ENCODE peak calls at places on chromosomes 3 and 15, in ten cellular contexts. L is CD8-positive, alpha-beta memory T cell; S is right atrium auricular region; Y is right cardiac atrium; G is mammary epithelial cell; V is lower lobe of right lung; Q is upper lobe of right lung; D is neuronal stem cell; J is PC-3; P is NT2/D1. O is an unnamed sample.

GRCh38 chr15:63891079-63891762 is 57.5 kb upstream of the HERC1 start:
- DNase-seq in D (peak; percentile 80), J (peak; percentile 81), Q (peak; percentile 87), G (peak; percentile 60), P (peak; percentile 77), S (peak; percentile 89), Y (peak; percentile 90), L (peak; percentile 62), V (peak; percentile 85), O (no peak)

GRCh38 chr15:26889298-26889898 is 22.5 kb downstream of the GABRA5 start:
- DNase-seq in Y (no peak), V (no peak), G (peak; percentile 31), Q (no peak), J (peak; percentile 83), D (peak; percentile 77), S (no peak), P (peak; percentile 51), L (no peak), O (no peak)

GRCh38 chr3:179071161-179071568 is 444 bp downstream of the ZMAT3 start:
- DNase-seq in S (no peak), Y (no peak), J (peak; percentile 38), G (peak; percentile 78), Q (no peak), V (no peak), D (no peak), P (no peak), L (peak; percentile 48), O (peak; percentile 52)

GRCh38 chr3:108223928-108224327 is 1.7 kb upstream of the IFT57 start:
- DNase-seq in V (no peak), Q (no peak), P (no peak), Y (no peak), S (no peak), D (no peak), J (no peak), L (no peak), G (no peak), O (no peak)

GRCh38 chr3:133466531-133467386 is 66.9 kb downstream of the BFSP2 start:
- DNase-seq in P (no peak), G (no peak), L (no peak), J (no peak), Y (no peak), D (no peak), Q (no peak), S (no peak), V (no peak), O (no peak)

GRCh38 chr15:84023636-84024035 is 211.9 kb upstream of the GOLGA6L4 start:
- DNase-seq in G (peak; percentile 32), D (no peak), V (no peak), Y (no peak), S (no peak), J (peak; percentile 73), Q (no peak), L (no peak), P (peak; percentile 36), O (no peak)

GRCh38 chr15:66894986-66895780 is 170.2 kb upstream of the SMAD3 start:
- DNase-seq in L (no peak), V (no peak), D (no peak), J (no peak), P (no peak), G (no peak), Q (no peak), S (peak; percentile 52), Y (no peak), O (no peak)

GRCh38 chr3:362939-363338 is 166.4 kb downstream of the CHL1 start:
- DNase-seq in Q (no peak), S (no peak), V (no peak), G (no peak), J (no peak), P (no peak), Y (no peak), D (no peak), L (no peak), O (no peak)

GRCh38 chr15:63332367-63333078 is 49.1 kb downstream of the CA12 start:
- DNase-seq in S (no peak), J (peak; percentile 98), D (no peak), Y (no peak), V (no peak), G (peak; percentile 94), Q (no peak), L (no peak), P (no peak), O (no peak)

GRCh38 chr3:23474580-23475357 is 271.6 kb downstream of the UBE2E2 start:
- DNase-seq in G (no peak), V (no peak), Y (no peak), J (no peak), L (no peak), S (no peak), D (no peak), P (no peak), Q (no peak), O (no peak)

GRCh38 chr3:21073561-21073960 is 677.4 kb downstream of the ZNF385D start:
- DNase-seq in Q (no peak), D (no peak), L (no peak), S (no peak), P (no peak), V (no peak), G (no peak), J (no peak), Y (no peak), O (no peak)

GRCh38 chr3:4983739-4984510 is 4.7 kb downstream of the BHLHE40 start:
- DNase-seq in G (peak; percentile 89), V (no peak), Y (no peak), Q (no peak), D (no peak), P (no peak), S (peak; percentile 84), L (peak; percentile 74), J (peak; percentile 87), O (no peak)

GRCh38 chr3:188974856-188975611 is 196.7 kb upstream of the TPRG1 start:
- DNase-seq in Y (no peak), Q (no peak), G (peak; percentile 5), V (no peak), S (no peak), L (no peak), D (no peak), J (peak; percentile 66), P (no peak), O (no peak)

GRCh38 chr15:44719293-44719999 is 8.1 kb downstream of the B2M start:
- DNase-seq in J (peak; percentile 25), P (no peak), S (no peak), L (peak; percentile 39), D (no peak), V (no peak), Y (no peak), Q (no peak), G (no peak), O (no peak)
- H3K4me1 ChIP-seq in J (no peaks in the 10 kb centered on the region), P (no peaks in the 10 kb centered on the region), S (peaks cover 25% of the 10 kb centered on the region), L (peaks cover 93% of the 10 kb centered on the region), D (no peaks in the 10 kb centered on the region), V (peaks cover 57% of the 10 kb centered on the region), Y (peaks cover 2% of the 10 kb centered on the region), Q (peaks cover 39% of the 10 kb centered on the region), G (no peaks in the 10 kb centered on the region), O (no peaks in the 10 kb centered on the region)

DNA sequence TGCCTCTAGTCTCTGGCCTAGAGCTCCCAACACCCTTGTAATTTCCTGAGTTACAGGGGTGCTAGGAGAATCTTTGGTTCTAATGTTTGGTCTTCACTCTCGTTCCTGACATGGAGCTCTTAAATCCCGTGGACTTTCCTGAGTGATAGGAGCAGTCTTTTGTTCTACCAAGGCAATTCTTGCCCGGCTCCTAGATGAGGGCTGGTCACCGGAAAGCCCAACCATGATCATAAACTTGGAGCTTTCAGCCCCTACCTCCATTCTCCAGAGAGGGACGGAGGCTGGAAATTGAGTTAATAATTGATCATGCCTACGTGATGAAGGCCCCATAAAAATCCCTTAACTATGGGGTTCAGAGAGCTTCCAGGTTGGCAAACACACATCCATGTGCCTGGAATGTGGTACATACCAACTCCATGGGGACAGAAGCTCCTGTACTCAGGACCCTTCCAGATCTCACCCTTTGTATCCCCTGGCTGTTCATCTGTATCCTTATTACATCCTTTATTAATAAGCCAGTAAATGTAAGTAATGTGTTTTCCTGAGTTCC is 18.8 kb upstream of the GATM start:
- DNase-seq in L (no peak), V (no peak), S (no peak), Y (no peak), P (no peak), J (no peak), Q (no peak), D (no peak), G (no peak), O (no peak)
- H3K27me3 ChIP-seq in L (no peaks in the 10 kb centered on the region), V (no peaks in the 10 kb centered on the region), S (no peaks in the 10 kb centered on the region), Y (no peaks in the 10 kb centered on the region), P (no peaks in the 10 kb centered on the region), J (no peaks in the 10 kb centered on the region), Q (peaks cover 6% of the 10 kb centered on the region), D (no peaks in the 10 kb centered on the region), G (no peaks in the 10 kb centered on the region), O (no peaks in the 10 kb centered on the region)

DNA sequence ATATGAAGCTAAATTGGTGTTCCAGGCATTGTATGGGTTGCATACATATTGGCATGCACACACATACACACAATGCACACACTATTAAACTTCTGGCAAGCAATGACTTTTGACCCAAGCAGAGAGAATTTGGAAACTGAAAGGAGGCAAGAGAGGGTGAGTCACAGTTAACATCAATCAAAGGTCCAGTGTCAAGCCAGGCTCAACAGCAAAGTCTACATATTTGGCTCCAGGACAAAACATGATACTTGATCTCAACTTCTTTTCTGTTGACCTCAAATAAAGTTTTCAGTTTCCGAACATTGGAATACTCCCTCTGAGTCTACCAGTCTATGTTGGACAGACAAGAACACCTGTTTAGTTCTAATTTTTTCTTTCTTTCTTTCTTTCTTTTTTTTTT is 28.3 kb downstream of the IL12A start:
- DNase-seq in Q (no peak), S (no peak), D (no peak), G (no peak), L (no peak), P (no peak), Y (no peak), J (peak; percentile 87), V (no peak), O (no peak)
- H3K4me1 ChIP-seq in Q (no peaks in the 10 kb centered on the region), S (no peaks in the 10 kb centered on the region), D (no peaks in the 10 kb centered on the region), G (no peaks in the 10 kb centered on the region), L (no peaks in the 10 kb centered on the region), P (no peaks in the 10 kb centered on the region), Y (no peaks in the 10 kb centered on the region), J (peaks cover 10% of the 10 kb centered on the region), V (no peaks in the 10 kb centered on the region), O (peaks cover 2% of the 10 kb centered on the region)

DNA sequence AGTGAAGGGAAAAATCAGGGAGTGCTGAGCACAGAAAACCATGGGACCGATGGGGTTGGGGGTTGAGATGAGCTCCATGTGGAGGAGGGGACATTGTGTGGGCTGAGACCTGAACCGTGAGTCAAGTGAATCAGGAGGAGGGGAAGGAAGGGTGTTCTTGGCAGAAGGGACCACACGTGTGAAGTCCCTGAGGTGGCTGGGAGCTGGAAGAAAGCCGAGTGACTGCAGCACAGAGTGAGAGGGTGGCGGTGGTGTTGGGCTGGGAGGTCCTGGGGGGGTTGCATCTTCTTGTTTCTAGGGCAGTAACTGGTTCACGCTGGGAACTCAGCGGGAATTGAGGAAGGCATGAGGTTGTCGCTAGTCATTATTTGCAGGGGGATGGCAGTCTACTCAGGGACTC is 254.4 kb downstream of the TLE3 start:
- DNase-seq in S (no peak), G (no peak), V (no peak), P (no peak), Q (no peak), D (no peak), Y (no peak), L (no peak), J (no peak), O (no peak)
- H3K27me3 ChIP-seq in S (no peaks in the 10 kb centered on the region), G (peaks cover 4% of the 10 kb centered on the region), V (no peaks in the 10 kb centered on the region), P (no peaks in the 10 kb centered on the region), Q (no peaks in the 10 kb centered on the region), D (no peaks in the 10 kb centered on the region), Y (no peaks in the 10 kb centered on the region), L (no peaks in the 10 kb centered on the region), J (peaks cover 33% of the 10 kb centered on the region), O (peaks cover 8% of the 10 kb centered on the region)

GRCh38 chr3:127764841-127765362 is 57.4 kb downstream of the MGLL start:
- DNase-seq in S (no peak), J (no peak), P (no peak), D (no peak), Y (no peak), V (no peak), G (no peak), L (no peak), Q (no peak), O (no peak)
- H3K4me1 ChIP-seq in S (peaks cover 61% of the 10 kb centered on the region), J (peaks cover 25% of the 10 kb centered on the region), P (peaks cover 10% of the 10 kb centered on the region), D (no peaks in the 10 kb centered on the region), Y (peaks cover 31% of the 10 kb centered on the region), V (peaks cover 65% of the 10 kb centered on the region), G (peaks cover 17% of the 10 kb centered on the region), L (no peaks in the 10 kb centered on the region), Q (peaks cover 48% of the 10 kb centered on the region), O (peaks cover 22% of the 10 kb centered on the region)

O was measured in RWPE2.